ENCODE peak calls at places on chromosomes 4 and X, in ten cellular contexts. S is astrocyte of the spinal cord, X is cardiac muscle cell, M is heart right ventricle, A is upper lobe of right lung, N is kidney, T is fibroblast of lung, E is transverse colon, W is colonic mucosa, H is WERI-Rb-1. D is an unnamed sample.

GRCh38 chr4:10028910-10029309 is 7.6 kb upstream of the SLC2A9 start:
- DNase-seq in T (no peak), H (no peak), N (no peak), A (no peak), X (no peak), E (no peak), M (no peak), S (no peak), W (no peak), D (no peak)

GRCh38 chr4:168908093-168908492 is 102.0 kb downstream of the CBR4 start:
- DNase-seq in N (no peak), H (no peak), M (no peak), A (no peak), E (no peak), S (peak), X (peak), W (no peak), T (peak), D (no peak)

GRCh38 chr4:123478859-123479345 is 82.3 kb downstream of the SPRY1 start:
- DNase-seq in X (peak), S (peak), W (peak), A (peak), H (no peak), M (no peak), N (no peak), E (peak), T (peak), D (no peak)

GRCh38 chrX:39196192-39197102 is 395.2 kb downstream of the MID1IP1 start:
- DNase-seq in A (no peak), M (no peak), N (no peak), S (peak), H (no peak), W (no peak), T (peak), X (peak), E (peak), D (no peak)

GRCh38 chr4:40243390-40243948 is 46.6 kb downstream of the RHOH start:
- DNase-seq in M (no peak), W (no peak), S (no peak), T (no peak), N (no peak), X (no peak), A (no peak), E (no peak), H (no peak), D (no peak)

GRCh38 chr4:182492456-182492855 is 249.3 kb downstream of the TENM3 start:
- DNase-seq in T (peak), S (peak), M (no peak), H (no peak), E (no peak), W (no peak), N (no peak), X (peak), A (no peak), D (no peak)

GRCh38 chr4:52425751-52426326 is 233.3 kb downstream of the USP46 start:
- DNase-seq in X (no peak), M (no peak), S (no peak), E (no peak), T (no peak), N (no peak), H (no peak), W (no peak), A (no peak), D (no peak)

GRCh38 chr4:183200453-183200852 is 101.4 kb downstream of the WWC2 start:
- DNase-seq in E (peak), A (peak), H (no peak), S (peak), W (peak), X (peak), N (peak), T (peak), M (peak), D (peak)

GRCh38 chrX:31323658-31324057 is 251.8 kb upstream of the FTHL17 start:
- DNase-seq in H (no peak), X (no peak), W (no peak), N (no peak), S (no peak), E (no peak), M (no peak), A (no peak), T (no peak), D (no peak)

GRCh38 chr4:15914291-15914690 is 24.2 kb downstream of the FGFBP1 start:
- DNase-seq in E (no peak), N (no peak), S (peak), H (no peak), T (peak), M (no peak), W (no peak), X (no peak), A (no peak), D (no peak)

GRCh38 chr4:159191989-159192388 is 89.1 kb downstream of the RAPGEF2 start:
- DNase-seq in S (peak), N (no peak), E (no peak), X (peak), M (no peak), A (no peak), H (no peak), W (no peak), T (peak), D (no peak)

GRCh38 chr4:171622729-171623128 is 190.5 kb upstream of the GALNTL6 start:
- DNase-seq in X (no peak), H (no peak), A (no peak), M (no peak), S (no peak), T (no peak), W (no peak), E (no peak), N (no peak), D (no peak)

GRCh38 chr4:74123065-74123728 is 24.2 kb upstream of the CXCL2 start:
- DNase-seq in T (no peak), M (no peak), X (peak), W (no peak), N (no peak), H (no peak), S (peak), A (no peak), E (no peak), D (no peak)

GRCh38 chrX:109845996-109846395 is 112.9 kb upstream of the ACSL4 start:
- DNase-seq in H (no peak), N (no peak), E (no peak), X (peak), A (no peak), T (no peak), W (no peak), S (no peak), M (no peak), D (no peak)

GRCh38 chr4:85756938-85757337 is 282.0 kb downstream of the ARHGAP24 start:
- DNase-seq in W (no peak), M (peak), N (no peak), A (no peak), S (peak), T (peak), H (peak), E (no peak), X (peak), D (no peak)

GRCh38 chr4:3386486-3386885 is 55.3 kb upstream of the HGFAC start:
- DNase-seq in M (no peak), E (no peak), A (no peak), T (no peak), N (peak), X (no peak), S (no peak), H (no peak), W (no peak), D (no peak)

GRCh38 chr4:24858550-24858949 is 54.3 kb downstream of the CCDC149 start:
- DNase-seq in S (no peak), H (no peak), M (no peak), A (no peak), T (no peak), N (no peak), X (no peak), W (no peak), E (no peak), D (no peak)

GRCh38 chr4:149961876-149962597 is 116.2 kb upstream of the DCLK2 start:
- DNase-seq in A (no peak), N (no peak), S (peak), E (no peak), T (peak), H (no peak), M (no peak), W (peak), X (peak), D (no peak)

GRCh38 chr4:155679343-155679742 is 12.7 kb downstream of the GUCY1A1 start:
- DNase-seq in E (no peak), S (no peak), W (no peak), A (no peak), N (peak), T (peak), M (peak), X (peak), H (no peak), D (no peak)

GRCh38 chrX:1134976-1135375 is 77.5 kb downstream of the CRLF2 start:
- DNase-seq in M (no peak), X (no peak), S (no peak), T (no peak), E (no peak), H (no peak), W (no peak), N (no peak), A (no peak), D (no peak)

GRCh38 chr4:16075061-16075460 is 8.8 kb downstream of the PROM1 start:
- DNase-seq in X (no peak), H (no peak), W (no peak), T (peak), N (no peak), A (no peak), S (no peak), E (no peak), M (no peak), D (no peak)

GRCh38 chr4:52968696-52969095 is 106.6 kb downstream of the RASL11B start:
- DNase-seq in N (no peak), S (no peak), T (no peak), M (no peak), X (no peak), H (no peak), A (no peak), W (no peak), E (no peak), D (no peak)

GRCh38 chr4:39565925-39566630 is 38.8 kb upstream of the UGDH start:
- DNase-seq in X (peak), W (no peak), T (peak), S (peak), N (no peak), M (no peak), H (no peak), E (no peak), A (no peak), D (peak)

GRCh38 chr4:79831119-79831528 is 241.9 kb downstream of the ANTXR2 start:
- DNase-seq in T (no peak), E (no peak), S (no peak), A (no peak), M (no peak), X (no peak), H (peak), W (no peak), N (no peak), D (no peak)

GRCh38 chr4:118141240-118141639 is 107.0 kb downstream of the NDST3 start:
- DNase-seq in H (no peak), S (no peak), M (no peak), A (no peak), X (no peak), W (no peak), T (no peak), E (no peak), N (no peak), D (no peak)

GRCh38 chr4:140152015-140152703 is 1.8 kb downstream of the MAML3 start:
- DNase-seq in H (peak), M (peak), X (no peak), A (peak), W (peak), T (no peak), E (peak), N (peak), S (no peak), D (peak)

GRCh38 chr4:1237981-1238675 is 10.8 kb downstream of the CTBP1 start:
- DNase-seq in X (no peak), H (no peak), M (no peak), A (peak), T (no peak), S (no peak), W (no peak), E (peak), N (peak), D (no peak)

GRCh38 chr4:44186096-44186849 is 262.3 kb downstream of the KCTD8 start:
- DNase-seq in S (no peak), M (no peak), N (no peak), W (no peak), X (no peak), T (no peak), E (no peak), H (no peak), A (no peak), D (no peak)
- TF ChIP-seq CTCF in S (peak), M (no peak), N (no peak), W (no peak), X (no peak), T (no peak), E (no peak), H (peak), A (no peak), D (no peak)

GRCh38 chr4:145218251-145218650 is 37.9 kb upstream of the OTUD4 start:
- DNase-seq in A (no peak), H (no peak), X (peak), M (peak), S (no peak), W (no peak), N (peak), T (no peak), E (no peak), D (no peak)

GRCh38 chr4:145213245-145213644 is 32.9 kb upstream of the OTUD4 start:
- DNase-seq in E (no peak), S (no peak), A (no peak), N (no peak), T (no peak), H (no peak), X (no peak), W (no peak), M (no peak), D (no peak)

GRCh38 chr4:145217339-145217738 is 37.0 kb upstream of the OTUD4 start:
- DNase-seq in E (no peak), M (no peak), A (no peak), W (no peak), H (no peak), S (no peak), T (no peak), N (no peak), X (no peak), D (no peak)

DNA sequence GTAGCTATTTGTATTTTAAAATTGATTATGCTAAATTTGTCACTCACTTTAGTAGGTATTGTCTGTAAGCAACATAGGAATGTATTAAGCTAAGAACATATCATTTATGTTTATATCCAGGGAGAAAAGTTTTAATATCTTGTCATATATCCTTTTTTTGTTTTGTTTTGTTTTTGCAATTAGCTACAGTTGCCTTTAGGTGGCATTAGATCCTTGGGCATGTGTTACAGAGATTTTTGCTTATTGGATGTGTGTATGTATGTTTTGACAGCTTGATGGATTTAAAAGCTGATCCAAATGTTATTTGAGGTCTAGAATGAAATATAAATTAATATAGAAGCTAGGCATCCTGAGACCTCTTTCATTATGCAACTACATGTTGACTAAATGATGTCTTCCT is 36.1 kb upstream of the OTUD4 start:
- DNase-seq in X (peak), N (no peak), A (no peak), W (no peak), T (peak), H (no peak), S (peak), M (no peak), E (no peak), D (no peak)
- TF ChIP-seq CTCF in X (peak), N (peak), A (peak), W (no peak), T (peak), H (peak), S (peak), M (peak), E (no peak), D (peak)

GRCh38 chr4:186168750-186169149 is 22.6 kb upstream of the CYP4V2 start:
- DNase-seq in W (no peak), E (no peak), M (no peak), H (no peak), N (no peak), S (no peak), T (no peak), A (no peak), X (no peak), D (no peak)

GRCh38 chr4:186170966-186171365 is 20.4 kb upstream of the CYP4V2 start:
- DNase-seq in N (no peak), S (no peak), E (no peak), X (no peak), M (no peak), A (no peak), T (no peak), W (no peak), H (no peak), D (no peak)

GRCh38 chr4:186169333-186169941 is 21.9 kb upstream of the CYP4V2 start:
- DNase-seq in X (no peak), H (no peak), W (no peak), T (no peak), E (no peak), A (no peak), M (no peak), N (no peak), S (no peak), D (no peak)

GRCh38 chr4:186172551-186172950 is 18.8 kb upstream of the CYP4V2 start:
- DNase-seq in S (no peak), A (no peak), T (no peak), W (no peak), E (peak), X (no peak), N (no peak), H (no peak), M (no peak), D (no peak)

DNA sequence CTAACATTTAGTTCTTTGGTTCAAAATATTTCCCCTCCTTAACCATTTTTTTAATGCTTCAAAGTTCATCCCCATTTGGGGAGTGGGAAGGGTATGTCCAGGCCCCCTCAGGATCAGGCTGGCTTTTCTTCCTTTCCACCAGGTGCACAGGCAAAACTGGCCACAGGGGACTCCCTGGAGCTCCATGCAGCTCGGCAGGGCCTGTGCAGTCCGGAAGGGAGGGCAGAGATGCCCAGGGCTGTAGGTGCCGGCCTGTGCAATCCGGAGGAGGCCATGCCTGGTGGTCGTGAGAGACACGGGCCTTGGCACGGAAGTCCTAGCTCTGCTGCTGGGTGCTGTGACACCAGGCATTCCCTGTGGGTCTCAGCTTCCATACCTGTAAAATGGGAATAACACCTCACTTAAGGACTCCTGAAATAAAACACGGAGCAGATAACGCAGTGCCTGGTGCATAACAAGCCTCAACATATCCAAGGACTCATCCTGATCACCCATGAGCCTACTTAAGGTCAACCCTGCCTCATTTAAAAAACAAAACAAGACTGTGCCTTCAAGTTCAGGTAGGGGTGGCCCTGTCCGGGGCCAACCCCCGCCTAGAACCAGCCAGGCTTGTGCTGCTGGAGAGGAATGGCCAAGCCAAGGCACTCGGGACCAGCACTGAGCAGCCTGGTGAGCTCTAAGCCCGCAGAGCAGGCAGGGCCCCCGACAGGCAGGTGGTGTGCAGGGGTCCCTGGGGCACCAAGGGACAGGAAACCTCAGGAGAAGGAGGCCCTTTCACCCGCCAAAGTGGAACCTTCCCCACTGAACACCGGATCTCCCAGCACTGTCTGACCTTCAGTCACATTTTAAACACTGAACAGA is 21.2 kb upstream of the CYP4V2 start:
- DNase-seq in W (no peak), A (no peak), M (no peak), H (no peak), N (no peak), X (no peak), T (no peak), E (no peak), S (no peak), D (no peak)
- TF ChIP-seq CTCF in W (no peak), A (no peak), M (no peak), H (peak), N (no peak), X (no peak), T (no peak), E (no peak), S (peak), D (no peak)

GRCh38 chrX:54891573-54891972 is 29.1 kb upstream of the TRO start:
- DNase-seq in E (peak), T (peak), X (peak), A (no peak), W (peak), H (peak), M (peak), N (no peak), S (peak), D (no peak)
- TF ChIP-seq CTCF in E (peak), T (peak), X (peak), A (peak), W (no peak), H (peak), M (peak), N (peak), S (peak), D (peak)

GRCh38 chr4:71732706-71733105 is 51.2 kb downstream of the GC start:
- DNase-seq in M (no peak), N (no peak), H (no peak), S (peak), X (peak), A (no peak), T (peak), E (no peak), W (no peak), D (no peak)
- TF ChIP-seq CTCF in M (peak), N (peak), H (no peak), S (peak), X (peak), A (peak), T (peak), E (peak), W (peak), D (peak)

D was measured in osteocyte.